ENCODE peak calls at places on chromosomes 1 and 21, in four cellular contexts. L is adrenal gland, S is iPS DF 6.9, B is astrocyte of the spinal cord. O is an unnamed sample.

GRCh38 chr1:203281033-203281432 is 24.3 kb upstream of the BTG2 start:
- DNase-seq in L (no peak), S (no peak), B (no peak), O (no peak)

GRCh38 chr1:207454046-207454964 is at the start of gene CR2:
- DNase-seq in L (peak), S (peak), B (no peak), O (no peak)

GRCh38 chr1:168260393-168260792 is 20.3 kb upstream of the TBX19 start:
- DNase-seq in L (no peak), S (no peak), B (no peak), O (no peak)

GRCh38 chr1:40757084-40757483 is 26.5 kb upstream of the KCNQ4 start:
- DNase-seq in L (no peak), S (no peak), B (no peak), O (no peak)

GRCh38 chr1:31679676-31680230 is 24.1 kb downstream of the COL16A1 start:
- DNase-seq in L (no peak), S (no peak), B (no peak), O (no peak)

GRCh38 chr1:111920221-111921024 is 69.0 kb downstream of the KCND3 start:
- DNase-seq in L (no peak), S (no peak), B (peak), O (no peak)

GRCh38 chr1:27727126-27727525 is 1.4 kb downstream of the FAM76A start:
- DNase-seq in L (no peak), S (no peak), B (peak), O (peak)

GRCh38 chr1:184052750-184053149 is 1.2 kb downstream of the TSEN15 start:
- DNase-seq in L (no peak), S (no peak), B (no peak), O (no peak)

GRCh38 chr1:235423214-235423652 is 56.0 kb downstream of the TBCE start:
- DNase-seq in L (no peak), S (no peak), B (no peak), O (no peak)

GRCh38 chr21:37073417-37074194 is 552 bp downstream of the TTC3 start:
- DNase-seq in L (peak), S (no peak), B (peak), O (no peak)

GRCh38 chr1:84675106-84675505 is 15.2 kb downstream of the SSX2IP start:
- DNase-seq in L (no peak), S (no peak), B (no peak), O (no peak)

GRCh38 chr1:10374442-10374860 is 24.4 kb upstream of the PGD start:
- DNase-seq in L (no peak), S (no peak), B (no peak), O (no peak)

GRCh38 chr1:4778056-4778455 is 123.6 kb downstream of the AJAP1 start:
- DNase-seq in L (no peak), S (no peak), B (no peak), O (no peak)

GRCh38 chr1:220271706-220272046 is 577 bp downstream of the RAB3GAP2 start:
- DNase-seq in L (peak), S (no peak), B (peak), O (peak)

GRCh38 chr1:10170362-10170665 is 40.1 kb upstream of the KIF1B start:
- DNase-seq in L (no peak), S (no peak), B (peak), O (no peak)

GRCh38 chr1:229749992-229750391 is 123.9 kb downstream of the URB2 start:
- DNase-seq in L (no peak), S (no peak), B (no peak), O (no peak)

GRCh38 chr1:51578383-51579109 is 38.3 kb upstream of the OSBPL9 start:
- DNase-seq in L (no peak), S (no peak), B (no peak), O (no peak)

GRCh38 chr21:31220567-31220966 is 123.5 kb downstream of the TIAM1 start:
- DNase-seq in L (no peak), S (no peak), B (peak), O (peak)

GRCh38 chr1:2314297-2314802 is 77.0 kb downstream of the MORN1 start:
- DNase-seq in L (peak), S (no peak), B (peak), O (no peak)

GRCh38 chr21:21828130-21828529 is 829.9 kb downstream of the NCAM2 start:
- DNase-seq in L (no peak), S (no peak), B (no peak), O (no peak)

GRCh38 chr21:25942145-25942544 is 207.4 kb downstream of the GABPA start:
- DNase-seq in L (no peak), S (no peak), B (no peak), O (no peak)

GRCh38 chr1:172069535-172069934 is 228.2 kb downstream of the DNM3 start:
- DNase-seq in L (no peak), S (no peak), B (peak), O (peak)

GRCh38 chr1:67342002-67342890 is 34.6 kb downstream of the IL12RB2 start:
- DNase-seq in L (no peak), S (peak), B (no peak), O (no peak)

GRCh38 chr1:81820761-81821160 is 20.0 kb downstream of the ADGRL2 start:
- DNase-seq in L (no peak), S (no peak), B (no peak), O (no peak)

GRCh38 chr1:116940809-116941640 is 31.3 kb downstream of the PTGFRN start:
- DNase-seq in L (no peak), S (no peak), B (no peak), O (no peak)

GRCh38 chr21:37149411-37149810 is 76.4 kb downstream of the TTC3 start:
- DNase-seq in L (no peak), S (no peak), B (peak), O (peak)

GRCh38 chr1:212108981-212109380 is 73.4 kb downstream of the DTL start:
- DNase-seq in L (no peak), S (no peak), B (no peak), O (no peak)

GRCh38 chr1:47881505-47882442 is 115.4 kb downstream of the TRABD2B start:
- DNase-seq in L (no peak), S (no peak), B (peak), O (peak)

GRCh38 chr21:43687566-43688395 is 28.4 kb downstream of the RRP1B start:
- DNase-seq in L (no peak), S (no peak), B (no peak), O (no peak)

GRCh38 chr1:15851251-15852035 is 3.9 kb downstream of the SPEN start:
- DNase-seq in L (no peak), S (no peak), B (no peak), O (no peak)

GRCh38 chr1:149915429-149916192 is 2.0 kb downstream of the SV2A start:
- DNase-seq in L (no peak), S (no peak), B (no peak), O (no peak)
- H3K4me3 ChIP-seq in L (no peak), S (no peak), B (no peak), O (no peak)

GRCh38 chr1:978835-979743 is 2.8 kb downstream of the PERM1 start:
- DNase-seq in L (no peak), S (no peak), B (no peak), O (no peak)
- H3K4me3 ChIP-seq in L (no peak), S (no peak), B (no peak), O (no peak)

GRCh38 chr1:115768549-115768948 is at the start of gene CASQ2:
- DNase-seq in L (no peak), S (no peak), B (no peak), O (no peak)
- H3K4me3 ChIP-seq in L (no peak), S (no peak), B (no peak), O (no peak)

GRCh38 chr1:99646885-99647284 is 972 bp downstream of the PALMD start:
- DNase-seq in L (no peak), S (no peak), B (no peak), O (no peak)
- H3K4me3 ChIP-seq in L (peak), S (no peak), B (peak), O (peak)

GRCh38 chr1:23428136-23428905 is 3.8 kb upstream of the TCEA3 start:
- DNase-seq in L (no peak), S (no peak), B (no peak), O (no peak)
- H3K4me3 ChIP-seq in L (no peak), S (no peak), B (no peak), O (no peak)

DNA sequence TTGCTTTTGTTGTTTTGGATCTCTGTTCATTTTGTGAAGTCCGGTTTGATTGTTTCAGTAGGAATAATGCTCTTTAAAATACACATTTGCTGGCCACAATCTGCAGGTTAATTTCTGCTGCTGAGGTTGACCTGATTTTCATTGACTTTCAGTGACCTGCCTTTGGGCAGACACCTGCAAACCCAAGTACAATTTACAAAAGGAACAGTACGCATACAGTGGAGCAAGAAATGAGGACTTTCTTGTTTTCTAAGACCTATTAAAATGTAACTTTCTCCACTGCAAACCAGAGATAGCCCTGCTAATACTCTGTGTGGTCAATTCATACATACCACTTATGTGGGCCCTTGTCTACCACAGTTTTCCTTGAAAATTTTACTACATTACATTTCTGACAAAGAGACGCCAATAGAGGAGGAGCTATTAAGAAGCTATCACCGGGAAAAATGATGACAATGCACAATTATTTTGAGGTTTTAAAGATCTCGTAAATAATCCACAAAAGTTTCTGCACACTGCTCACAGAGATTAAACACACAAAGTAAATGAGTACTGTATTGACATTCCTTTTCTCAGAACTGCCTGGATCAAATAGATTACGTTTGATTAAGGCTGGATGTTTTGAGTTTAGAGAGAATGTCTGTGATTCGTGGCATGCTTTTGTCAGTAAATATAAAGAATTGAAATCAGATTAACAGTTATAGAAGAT is 141.9 kb downstream of the SDCCAG8 start:
- DNase-seq in L (no peak), S (no peak), B (no peak), O (no peak)
- H3K4me3 ChIP-seq in L (no peak), S (no peak), B (no peak), O (no peak)

DNA sequence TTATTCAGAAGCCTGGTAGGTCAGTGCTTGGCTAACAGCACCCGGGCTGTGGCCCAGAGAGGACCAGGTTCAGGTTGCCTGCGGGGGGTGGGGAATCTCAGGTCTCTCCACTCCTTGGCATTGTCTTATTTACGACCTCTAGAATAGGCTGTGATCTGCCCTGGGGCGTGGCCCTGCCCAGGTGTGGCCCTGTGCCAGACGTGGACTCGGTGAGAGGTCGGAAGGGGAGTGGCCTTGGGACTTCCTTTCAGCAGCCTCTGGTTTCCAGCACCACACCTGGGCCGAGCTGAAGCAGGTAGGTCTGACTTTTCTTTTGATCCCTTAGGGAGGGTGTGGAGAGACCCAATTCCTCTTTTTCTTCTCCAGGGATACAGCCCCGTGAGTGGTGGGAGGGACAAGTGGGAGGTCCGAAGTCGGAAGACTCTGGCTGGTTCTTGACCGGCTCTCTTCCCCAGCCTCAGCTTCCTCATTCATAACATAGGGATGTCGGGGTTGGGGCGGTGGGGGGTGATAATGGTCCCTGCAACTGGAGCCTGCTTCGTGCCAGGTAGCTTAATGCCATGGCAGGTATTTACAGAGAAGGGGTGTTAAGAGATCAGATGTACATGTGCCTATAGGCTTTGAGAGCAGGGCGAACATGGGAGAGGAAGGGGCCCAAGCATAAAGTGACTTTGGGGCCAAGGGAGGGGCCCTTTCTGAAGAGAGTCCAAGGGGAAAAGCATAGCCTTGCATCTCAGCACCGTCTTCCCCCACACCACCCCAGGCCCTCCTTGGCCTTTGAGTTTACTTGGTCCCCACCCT is 16.5 kb downstream of the ACOT11 start:
- DNase-seq in L (no peak), S (no peak), B (no peak), O (no peak)
- H3K4me3 ChIP-seq in L (no peak), S (no peak), B (no peak), O (no peak)

GRCh38 chr1:228334226-228334935 is 72.3 kb downstream of the TRIM11 start:
- DNase-seq in L (no peak), S (no peak), B (no peak), O (no peak)
- H3K4me3 ChIP-seq in L (no peak), S (no peak), B (no peak), O (no peak)

GRCh38 chr1:91894036-91894761 is 8.2 kb upstream of the TGFBR3 start:
- DNase-seq in L (no peak), S (no peak), B (no peak), O (no peak)

GRCh38 chr1:91895832-91896556 is 10.0 kb upstream of the TGFBR3 start:
- DNase-seq in L (no peak), S (no peak), B (no peak), O (no peak)

GRCh38 chr1:91891969-91892368 is 6.0 kb upstream of the TGFBR3 start:
- DNase-seq in L (peak), S (no peak), B (peak), O (no peak)

GRCh38 chr1:91889717-91890459 is 3.9 kb upstream of the TGFBR3 start:
- DNase-seq in L (peak), S (no peak), B (no peak), O (no peak)

DNA sequence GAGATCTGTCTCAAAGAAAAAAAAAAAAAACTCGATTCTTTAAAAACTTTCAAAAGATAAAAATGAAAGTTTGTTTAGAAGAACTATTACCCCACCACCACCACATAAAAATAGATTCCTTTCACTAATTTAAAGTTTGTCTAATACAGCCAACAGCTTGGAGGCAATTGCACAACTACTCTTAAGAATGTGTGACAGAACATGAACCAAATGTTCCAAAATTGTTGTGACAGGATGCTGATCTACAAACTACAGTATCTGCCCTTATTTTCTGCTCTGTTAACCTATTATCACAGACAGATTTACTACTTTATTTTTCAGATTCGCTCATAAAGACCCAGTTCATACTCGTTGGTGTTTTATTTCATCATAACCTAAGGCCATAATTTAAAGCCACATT is 5.5 kb upstream of the TGFBR3 start:
- DNase-seq in L (peak), S (no peak), B (no peak), O (peak)
- H3K4me3 ChIP-seq in L (no peak), S (no peak), B (no peak), O (no peak)

GRCh38 chr1:216929870-216930582 is 206.8 kb upstream of the ESRRG start:
- DNase-seq in L (no peak), S (no peak), B (peak), O (peak)

GRCh38 chr1:216927111-216927510 is 203.9 kb upstream of the ESRRG start:
- DNase-seq in L (no peak), S (no peak), B (no peak), O (no peak)

GRCh38 chr1:216923601-216924000 is 200.4 kb upstream of the ESRRG start:
- DNase-seq in L (no peak), S (no peak), B (no peak), O (no peak)

GRCh38 chr1:216925962-216926361 is 202.7 kb upstream of the ESRRG start:
- DNase-seq in L (no peak), S (no peak), B (no peak), O (no peak)

GRCh38 chr1:216926681-216927080 is 203.5 kb upstream of the ESRRG start:
- DNase-seq in L (no peak), S (no peak), B (peak), O (no peak)
- H3K4me3 ChIP-seq in L (no peak), S (no peak), B (no peak), O (no peak)